ENCODE peak calls at places on chromosomes 13 and 19, in four cellular contexts. One of them, this sample, is unnamed. For H3K36me3, the result is how much of the 10 kb centered on the place peaks cover.

GRCh38 chr13:42364613-42365000 is 92.7 kb downstream of the AKAP11 start:
- DNase-seq in NT2/D1: no peak
- DNase-seq in left lung: no peak
- DNase-seq in HAP-1: no peak
- DNase-seq in this sample: peak

GRCh38 chr13:75587679-75588078 is 38.1 kb downstream of the UCHL3 start:
- DNase-seq in HAP-1: no peak
- DNase-seq in left lung: no peak
- DNase-seq in NT2/D1: peak
- DNase-seq in this sample: peak

GRCh38 chr13:72004975-72005374 is 138.0 kb upstream of the DACH1 start:
- DNase-seq in HAP-1: no peak
- DNase-seq in left lung: no peak
- DNase-seq in NT2/D1: peak
- DNase-seq in this sample: no peak

GRCh38 chr19:23273022-23273593 is 22.9 kb upstream of the ZNF724 start:
- DNase-seq in left lung: no peak
- DNase-seq in NT2/D1: no peak
- DNase-seq in HAP-1: peak
- DNase-seq in this sample: no peak

GRCh38 chr13:74794147-74794546 is 659.9 kb upstream of the KLF12 start:
- DNase-seq in left lung: no peak
- DNase-seq in HAP-1: peak
- DNase-seq in NT2/D1: no peak
- DNase-seq in this sample: peak

GRCh38 chr19:4352701-4353121 is 9.3 kb downstream of the MPND start:
- DNase-seq in HAP-1: peak
- DNase-seq in NT2/D1: peak
- DNase-seq in left lung: no peak
- DNase-seq in this sample: peak

GRCh38 chr13:65508338-65508737 is 1721.8 kb downstream of the PCDH9 start:
- DNase-seq in NT2/D1: no peak
- DNase-seq in HAP-1: no peak
- DNase-seq in left lung: no peak
- DNase-seq in this sample: no peak

GRCh38 chr19:33374406-33374703 is 846 bp downstream of the CEBPG start:
- DNase-seq in HAP-1: no peak
- DNase-seq in NT2/D1: no peak
- DNase-seq in left lung: peak
- DNase-seq in this sample: no peak

GRCh38 chr13:44903596-44903995 is 85.7 kb downstream of the NUFIP1 start:
- DNase-seq in HAP-1: peak
- DNase-seq in left lung: no peak
- DNase-seq in NT2/D1: peak
- DNase-seq in this sample: no peak

GRCh38 chr19:48090281-48090802 is 20.3 kb downstream of the PLA2G4C start:
- DNase-seq in left lung: no peak
- DNase-seq in NT2/D1: no peak
- DNase-seq in HAP-1: no peak
- DNase-seq in this sample: no peak

GRCh38 chr13:52036037-52036436 is 11.5 kb downstream of the UTP14C start:
- DNase-seq in left lung: no peak
- DNase-seq in HAP-1: no peak
- DNase-seq in NT2/D1: no peak
- DNase-seq in this sample: no peak

GRCh38 chr19:29564574-29565005 is 38.8 kb downstream of the VSTM2B start:
- DNase-seq in HAP-1: no peak
- DNase-seq in left lung: no peak
- DNase-seq in NT2/D1: no peak
- DNase-seq in this sample: peak

GRCh38 chr19:1765904-1766799 is 12.8 kb downstream of the ONECUT3 start:
- DNase-seq in HAP-1: no peak
- DNase-seq in left lung: no peak
- DNase-seq in NT2/D1: no peak
- DNase-seq in this sample: peak

GRCh38 chr13:79990048-79990447 is 350.9 kb downstream of the SPRY2 start:
- DNase-seq in left lung: no peak
- DNase-seq in NT2/D1: no peak
- DNase-seq in HAP-1: no peak
- DNase-seq in this sample: no peak

GRCh38 chr13:78436311-78436710 is 167.0 kb downstream of the POU4F1 start:
- DNase-seq in NT2/D1: no peak
- DNase-seq in left lung: no peak
- DNase-seq in HAP-1: no peak
- DNase-seq in this sample: no peak

GRCh38 chr13:30796132-30796832 is 60.9 kb downstream of the ALOX5AP start:
- DNase-seq in left lung: no peak
- DNase-seq in NT2/D1: no peak
- DNase-seq in HAP-1: no peak
- DNase-seq in this sample: no peak

GRCh38 chr19:49997709-49998108 is 27.5 kb downstream of the VRK3 start:
- DNase-seq in NT2/D1: no peak
- DNase-seq in left lung: no peak
- DNase-seq in HAP-1: peak
- DNase-seq in this sample: peak

GRCh38 chr19:44303976-44304568 is 753 bp downstream of the ZNF235 start:
- DNase-seq in left lung: no peak
- DNase-seq in NT2/D1: no peak
- DNase-seq in HAP-1: peak
- DNase-seq in this sample: peak

GRCh38 chr19:44735011-44735410 is 13.5 kb upstream of the BCL3 start:
- DNase-seq in NT2/D1: no peak
- DNase-seq in HAP-1: no peak
- DNase-seq in left lung: no peak
- DNase-seq in this sample: no peak

GRCh38 chr13:60679928-60680693 is 283.1 kb downstream of the TDRD3 start:
- DNase-seq in HAP-1: no peak
- DNase-seq in left lung: no peak
- DNase-seq in NT2/D1: no peak
- DNase-seq in this sample: no peak

GRCh38 chr19:11814707-11815050 is 606 bp downstream of the ZNF440 start:
- DNase-seq in HAP-1: no peak
- DNase-seq in NT2/D1: no peak
- DNase-seq in left lung: no peak
- DNase-seq in this sample: no peak

GRCh38 chr19:30865481-30865880 is 483.8 kb downstream of the TSHZ3 start:
- DNase-seq in left lung: no peak
- DNase-seq in NT2/D1: no peak
- DNase-seq in HAP-1: no peak
- DNase-seq in this sample: peak

GRCh38 chr13:78601124-78601885 is 2.0 kb downstream of the POU4F1 start:
- DNase-seq in left lung: peak
- DNase-seq in NT2/D1: no peak
- DNase-seq in HAP-1: no peak
- DNase-seq in this sample: peak

GRCh38 chr19:30102239-30102638 is 160.2 kb downstream of the URI1 start:
- DNase-seq in left lung: no peak
- DNase-seq in NT2/D1: no peak
- DNase-seq in HAP-1: no peak
- DNase-seq in this sample: no peak

GRCh38 chr19:30053558-30053957 is 111.5 kb downstream of the URI1 start:
- DNase-seq in HAP-1: no peak
- DNase-seq in NT2/D1: no peak
- DNase-seq in left lung: peak
- DNase-seq in this sample: peak

GRCh38 chr13:20191902-20192469 is 752 bp downstream of the GJB2 start:
- DNase-seq in left lung: peak
- DNase-seq in NT2/D1: no peak
- DNase-seq in HAP-1: peak
- DNase-seq in this sample: peak

GRCh38 chr19:53865918-53866696 is 1.6 kb upstream of the MYADM start:
- DNase-seq in NT2/D1: no peak
- DNase-seq in left lung: peak
- DNase-seq in HAP-1: no peak
- DNase-seq in this sample: peak

GRCh38 chr13:74135306-74136088 is 1.3 kb upstream of the KLF12 start:
- DNase-seq in left lung: peak
- DNase-seq in NT2/D1: no peak
- DNase-seq in HAP-1: peak
- DNase-seq in this sample: peak

GRCh38 chr13:41017744-41018582 is 1.2 kb downstream of the ELF1 start:
- DNase-seq in HAP-1: no peak
- DNase-seq in left lung: no peak
- DNase-seq in NT2/D1: no peak
- DNase-seq in this sample: no peak

GRCh38 chr13:44266305-44266704 is 107.3 kb upstream of the SERP2 start:
- DNase-seq in NT2/D1: no peak
- DNase-seq in HAP-1: no peak
- DNase-seq in left lung: no peak
- DNase-seq in this sample: peak

GRCh38 chr13:44394649-44395048 is 21.0 kb downstream of the SERP2 start:
- DNase-seq in left lung: no peak
- DNase-seq in NT2/D1: no peak
- DNase-seq in HAP-1: no peak
- DNase-seq in this sample: no peak

GRCh38 chr19:18879579-18880373 is 16.2 kb downstream of the CERS1 start:
- DNase-seq in NT2/D1: no peak
- DNase-seq in left lung: peak
- DNase-seq in HAP-1: peak
- DNase-seq in this sample: peak

DNA sequence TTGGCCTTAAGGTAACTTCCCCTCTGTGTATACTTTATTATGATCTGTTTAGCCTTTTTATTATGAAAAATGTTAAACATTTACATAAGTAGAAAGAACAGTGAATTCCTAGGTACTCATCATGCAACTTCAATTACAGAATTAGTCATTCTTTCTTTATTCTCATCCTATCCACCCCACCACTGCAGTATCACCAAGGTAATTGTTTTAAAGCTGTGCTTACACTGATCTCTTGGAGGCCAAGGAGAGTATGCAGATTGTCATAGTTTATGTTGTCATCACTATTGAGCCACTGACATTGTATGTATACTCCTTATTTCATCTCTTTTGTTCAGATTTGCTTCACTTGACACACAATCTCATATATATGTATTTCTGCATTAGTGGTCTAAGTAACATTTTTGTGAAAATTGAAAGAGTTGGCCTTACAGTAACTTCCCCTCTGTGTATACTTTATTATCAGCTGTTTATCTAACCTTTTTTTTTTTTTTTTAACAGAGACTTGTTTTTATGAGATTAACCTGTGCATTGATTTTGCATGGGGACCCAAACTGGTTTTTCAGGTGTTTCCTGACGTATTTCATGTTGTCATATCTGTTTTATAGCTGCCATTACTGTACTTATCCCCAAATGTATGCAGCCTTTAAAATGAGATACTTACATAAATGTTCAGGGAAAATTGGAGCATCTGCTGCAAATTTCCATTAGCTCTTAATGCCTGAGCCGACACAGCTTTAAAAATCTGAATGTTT is 4.5 kb downstream of the ZNF507 start:
- DNase-seq in NT2/D1: no peak
- DNase-seq in left lung: no peak
- DNase-seq in HAP-1: no peak
- DNase-seq in this sample: no peak
- H3K36me3 ChIP-seq in NT2/D1: half or more
- H3K36me3 ChIP-seq in left lung: under half
- H3K36me3 ChIP-seq in HAP-1: half or more
- H3K36me3 ChIP-seq in this sample: half or more

DNA sequence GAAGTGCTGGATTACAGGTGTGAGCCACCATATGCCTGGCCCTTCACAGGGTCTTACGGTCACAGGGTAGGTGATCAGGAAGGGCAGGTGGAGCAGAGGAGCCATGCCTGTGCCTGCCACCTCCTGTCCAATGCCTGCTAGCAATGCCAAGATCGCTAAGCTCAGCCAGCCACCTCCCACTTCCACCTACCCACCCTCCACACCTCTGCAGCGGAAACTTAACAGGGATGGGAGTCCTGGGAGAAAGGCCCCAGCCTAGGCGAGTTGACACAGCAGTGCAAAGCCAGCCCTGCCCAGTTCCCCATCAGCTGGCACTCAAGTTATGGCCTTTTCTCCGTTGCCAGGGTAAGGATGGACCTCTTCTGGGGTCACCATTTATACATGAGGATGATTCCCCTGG is 15.9 kb upstream of the FCHO1 start:
- DNase-seq in NT2/D1: no peak
- DNase-seq in left lung: no peak
- DNase-seq in HAP-1: no peak
- DNase-seq in this sample: no peak
- H3K36me3 ChIP-seq in NT2/D1: half or more
- H3K36me3 ChIP-seq in left lung: under half
- H3K36me3 ChIP-seq in HAP-1: under half
- H3K36me3 ChIP-seq in this sample: under half

DNA sequence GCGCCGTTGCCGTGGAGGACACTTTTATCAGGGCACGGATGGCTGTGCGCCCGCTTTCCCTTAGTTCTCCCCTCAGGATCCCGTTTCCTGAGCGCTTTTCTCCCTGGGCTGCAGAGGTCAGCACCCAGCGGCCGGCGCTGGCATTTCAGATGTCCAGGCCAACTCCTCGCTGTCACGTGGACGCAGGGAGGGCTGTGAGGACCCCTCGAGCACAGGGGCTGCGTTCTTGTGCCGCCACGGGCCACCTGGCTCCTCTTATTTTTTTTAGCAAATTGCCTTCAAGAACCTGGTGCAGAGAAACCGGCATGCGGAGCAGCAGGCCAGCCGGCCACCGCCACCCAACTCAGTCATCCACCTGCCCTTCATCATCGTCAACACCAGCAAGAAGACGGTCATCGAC is 22.3 kb downstream of the ATP4B start:
- DNase-seq in left lung: no peak
- DNase-seq in HAP-1: no peak
- DNase-seq in NT2/D1: no peak
- DNase-seq in this sample: no peak
- H3K36me3 ChIP-seq in left lung: under half
- H3K36me3 ChIP-seq in HAP-1: half or more
- H3K36me3 ChIP-seq in NT2/D1: half or more
- H3K36me3 ChIP-seq in this sample: half or more

GRCh38 chr19:51163257-51163656 is 21.2 kb downstream of the SIGLEC7 start:
- DNase-seq in NT2/D1: no peak
- DNase-seq in left lung: no peak
- DNase-seq in HAP-1: no peak
- DNase-seq in this sample: peak

GRCh38 chr19:51164215-51164614 is 22.1 kb downstream of the SIGLEC7 start:
- DNase-seq in HAP-1: no peak
- DNase-seq in left lung: no peak
- DNase-seq in NT2/D1: no peak
- DNase-seq in this sample: no peak

GRCh38 chr19:51158474-51159129 is 16.5 kb downstream of the SIGLEC7 start:
- DNase-seq in HAP-1: peak
- DNase-seq in left lung: peak
- DNase-seq in NT2/D1: peak
- DNase-seq in this sample: peak

GRCh38 chr19:51159656-51160055 is 17.6 kb downstream of the SIGLEC7 start:
- DNase-seq in left lung: no peak
- DNase-seq in HAP-1: no peak
- DNase-seq in NT2/D1: no peak
- DNase-seq in this sample: no peak

DNA sequence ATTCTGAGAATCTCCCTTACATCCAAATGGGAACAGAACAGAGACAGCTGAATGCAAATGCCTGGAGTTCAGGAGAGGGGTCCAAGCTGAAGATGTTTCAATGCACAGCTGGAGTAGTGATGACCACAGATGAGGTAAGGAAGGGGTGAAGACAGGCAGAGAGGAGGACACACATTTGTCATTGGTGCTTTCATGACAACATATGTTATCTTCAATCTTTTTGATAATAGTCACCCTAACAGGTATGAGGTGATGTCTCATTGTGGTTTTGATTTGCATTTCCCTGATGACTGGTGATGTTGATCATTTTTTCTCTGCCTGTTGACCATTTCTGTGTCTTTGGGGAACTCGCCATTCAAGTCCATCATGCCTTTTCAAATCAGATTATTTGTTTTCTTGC is 19.2 kb downstream of the SIGLEC7 start:
- DNase-seq in HAP-1: no peak
- DNase-seq in left lung: no peak
- DNase-seq in NT2/D1: no peak
- DNase-seq in this sample: no peak
- H3K36me3 ChIP-seq in HAP-1: under half
- H3K36me3 ChIP-seq in left lung: under half
- H3K36me3 ChIP-seq in NT2/D1: under half
- H3K36me3 ChIP-seq in this sample: under half